ENCODE peak calls at places on chromosome 15, in five cellular contexts. H is pancreas, S is lower lobe of right lung, R is stomach, D is adrenal gland. J is an unnamed sample.

GRCh38 chr15:54097019-54097418 is 118.8 kb downstream of the UNC13C start:
- DNase-seq in H (no peak), S (no peak), R (no peak), D (no peak), J (no peak)

GRCh38 chr15:27589260-27589659 is 509.9 kb downstream of the OCA2 start:
- DNase-seq in H (peak; percentile 55), S (no peak), R (no peak), D (no peak), J (no peak)

GRCh38 chr15:70806992-70807712 is 43.8 kb upstream of the UACA start:
- DNase-seq in H (no peak), S (peak; percentile 76), R (peak; percentile 30), D (peak; percentile 54), J (peak; percentile 80)

GRCh38 chr15:41772720-41773331 is 1.5 kb upstream of the MAPKBP1 start:
- DNase-seq in H (peak; percentile 35), S (no peak), R (peak; percentile 59), D (peak; percentile 62), J (peak; percentile 55)

GRCh38 chr15:61794881-61795280 is 265.4 kb downstream of the VPS13C start:
- DNase-seq in H (no peak), S (no peak), R (no peak), D (no peak), J (no peak)

GRCh38 chr15:79265167-79265566 is 17.4 kb upstream of the ANKRD34C start:
- DNase-seq in H (no peak), S (no peak), R (peak; percentile 35), D (no peak), J (no peak)

GRCh38 chr15:70121656-70122297 is 24.1 kb upstream of the TLE3 start:
- DNase-seq in H (no peak), S (no peak), R (peak; percentile 52), D (peak; percentile 84), J (peak; percentile 91)

GRCh38 chr15:89628791-89629715 is 26.2 kb downstream of the KIF7 start:
- DNase-seq in H (no peak), S (no peak), R (no peak), D (no peak), J (no peak)

GRCh38 chr15:69522361-69522760 is 69.7 kb downstream of the RPLP1 start:
- DNase-seq in H (no peak), S (no peak), R (peak; percentile 54), D (no peak), J (no peak)

GRCh38 chr15:98952381-98952803 is 55.2 kb downstream of the PGPEP1L start:
- DNase-seq in H (peak; percentile 42), S (no peak), R (peak; percentile 59), D (no peak), J (no peak)

GRCh38 chr15:78303729-78304486 is 4.5 kb upstream of the SKIC8 start:
- DNase-seq in H (no peak), S (no peak), R (peak; percentile 20), D (no peak), J (no peak)

GRCh38 chr15:39188930-39189329 is 391.9 kb upstream of the THBS1 start:
- DNase-seq in H (no peak), S (no peak), R (no peak), D (no peak), J (no peak)

GRCh38 chr15:44489464-44489863 is 47.5 kb upstream of the EIF3J start:
- DNase-seq in H (no peak), S (no peak), R (no peak), D (no peak), J (no peak)

GRCh38 chr15:66745530-66746230 is 43.6 kb downstream of the SMAD6 start:
- DNase-seq in H (no peak), S (no peak), R (no peak), D (no peak), J (peak; percentile 9)

GRCh38 chr15:44492040-44492439 is 44.9 kb upstream of the EIF3J start:
- DNase-seq in H (no peak), S (no peak), R (no peak), D (no peak), J (no peak)

GRCh38 chr15:59473226-59473625 is 35.2 kb downstream of the FAM81A start:
- DNase-seq in H (no peak), S (no peak), R (no peak), D (no peak), J (no peak)

GRCh38 chr15:82808634-82809041 is 790 bp upstream of the WHAMM start:
- DNase-seq in H (no peak), S (no peak), R (no peak), D (no peak), J (no peak)

GRCh38 chr15:40744810-40745152 is 10.3 kb downstream of the RMDN3 start:
- DNase-seq in H (no peak), S (no peak), R (no peak), D (no peak), J (no peak)

GRCh38 chr15:27260523-27260922 is 289.5 kb downstream of the GABRG3 start:
- DNase-seq in H (no peak), S (no peak), R (no peak), D (no peak), J (no peak)

GRCh38 chr15:91234759-91235158 is 134.7 kb downstream of the SV2B start:
- DNase-seq in H (no peak), S (no peak), R (no peak), D (no peak), J (no peak)

DNA sequence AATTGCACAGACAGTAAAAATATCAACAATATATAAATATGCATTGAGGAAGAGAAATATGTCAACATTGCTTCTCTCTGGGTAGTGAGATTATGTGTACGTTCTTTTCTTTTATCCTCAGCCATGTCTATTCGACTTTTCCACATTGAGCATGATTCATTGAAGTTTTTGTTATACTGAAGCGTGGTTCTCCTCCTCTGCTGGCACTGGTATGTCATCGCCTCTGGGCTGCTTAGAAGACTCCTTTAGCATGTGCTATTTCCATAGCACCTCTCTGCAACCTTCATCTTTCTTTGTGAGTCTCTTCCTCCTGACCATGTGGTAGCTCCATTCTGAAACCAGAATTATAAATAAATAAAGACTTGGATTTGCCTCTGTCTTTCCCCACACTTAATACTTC is 65.8 kb upstream of the AKAP13 start:
- DNase-seq in H (no peak), S (no peak), R (no peak), D (no peak), J (no peak)
- TF ChIP-seq CTCF in H (no peak), S (no peak), R (no peak), D (no peak), J (no peak)

GRCh38 chr15:60777558-60777957 is 298.6 kb upstream of the ICE2 start:
- DNase-seq in H (no peak), S (no peak), R (no peak), D (no peak), J (no peak)

GRCh38 chr15:60781211-60781713 is 302.3 kb upstream of the ICE2 start:
- DNase-seq in H (no peak), S (no peak), R (no peak), D (no peak), J (no peak)

GRCh38 chr15:60782316-60782715 is 303.4 kb upstream of the ICE2 start:
- DNase-seq in H (no peak), S (no peak), R (no peak), D (no peak), J (no peak)

GRCh38 chr15:60784855-60785254 is 305.9 kb upstream of the ICE2 start:
- DNase-seq in H (no peak), S (no peak), R (no peak), D (no peak), J (no peak)

DNA sequence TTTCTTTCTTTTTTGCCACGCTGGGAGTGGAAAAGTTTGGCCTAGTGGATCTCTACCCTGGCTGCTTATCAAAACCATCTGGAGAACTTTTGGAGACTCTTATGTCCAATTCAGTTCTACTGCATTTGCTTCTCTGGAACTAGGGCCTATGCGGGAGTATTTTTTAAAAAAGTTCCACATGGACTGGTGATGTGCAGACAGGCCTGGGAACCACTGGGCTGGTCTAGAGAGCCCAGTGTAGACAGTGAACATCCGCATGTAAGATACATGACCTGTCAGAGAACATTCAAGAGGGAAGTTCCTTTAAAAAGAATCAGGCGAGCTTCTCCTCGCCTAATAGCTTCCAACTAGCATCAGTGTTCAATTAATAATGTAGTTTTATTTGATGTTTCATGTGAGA is 301.2 kb upstream of the ICE2 start:
- DNase-seq in H (no peak), S (no peak), R (no peak), D (no peak), J (no peak)
- H3K27ac ChIP-seq in H (no peak overlapping the region), S (no peak overlapping the region), R (no peak overlapping the region), D (no peak overlapping the region), J (no peak overlapping the region)

GRCh38 chr15:63815796-63816533 is 17.8 kb downstream of the HERC1 start:
- DNase-seq in H (no peak), S (no peak), R (no peak), D (no peak), J (no peak)
- H3K4me1 ChIP-seq in H (peaks cover 33% of the 10 kb centered on the region), S (peaks cover 70% of the 10 kb centered on the region), R (peaks cover 45% of the 10 kb centered on the region), D (peaks cover 2% of the 10 kb centered on the region), J (no peaks in the 10 kb centered on the region)

DNA sequence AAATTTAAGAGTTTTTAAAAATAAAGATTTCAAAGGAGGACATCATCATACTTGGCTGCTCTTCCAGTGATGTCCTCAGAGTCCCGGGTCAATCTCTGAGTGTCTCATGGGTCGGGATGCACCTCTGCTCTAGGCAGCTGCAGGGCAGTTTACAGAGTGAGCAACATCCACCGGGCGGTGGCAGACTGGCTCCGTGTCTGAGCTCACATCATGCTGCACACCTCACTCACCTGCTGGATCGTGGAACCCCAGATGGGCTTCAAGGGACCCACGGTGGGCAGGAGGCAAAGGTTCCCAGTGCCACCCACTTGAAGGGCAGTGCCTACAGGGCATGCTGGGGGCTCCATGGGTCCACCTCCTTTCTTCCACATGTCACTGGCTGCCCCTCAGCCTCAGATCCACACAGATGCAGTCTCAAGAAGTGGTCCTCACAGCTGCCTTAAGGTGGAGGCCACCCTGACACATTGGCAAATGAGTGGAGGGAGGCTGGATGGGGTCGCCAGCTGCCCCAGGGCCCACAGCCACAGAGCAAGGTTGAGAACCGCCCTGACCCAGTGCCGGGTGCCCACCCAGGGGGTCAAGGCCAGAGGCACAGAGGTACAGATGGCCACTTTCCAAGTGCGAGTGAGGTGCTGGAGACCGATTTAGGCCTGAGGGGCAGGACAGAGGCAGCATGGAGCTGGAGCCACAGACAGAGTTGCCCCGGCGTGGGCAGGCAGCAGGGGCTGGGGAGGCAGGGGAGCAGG is 25.2 kb downstream of the CYFIP1 start:
- DNase-seq in H (no peak), S (no peak), R (no peak), D (no peak), J (no peak)
- TF ChIP-seq CTCF in H (no peak), S (no peak), R (no peak), D (no peak), J (no peak)

DNA sequence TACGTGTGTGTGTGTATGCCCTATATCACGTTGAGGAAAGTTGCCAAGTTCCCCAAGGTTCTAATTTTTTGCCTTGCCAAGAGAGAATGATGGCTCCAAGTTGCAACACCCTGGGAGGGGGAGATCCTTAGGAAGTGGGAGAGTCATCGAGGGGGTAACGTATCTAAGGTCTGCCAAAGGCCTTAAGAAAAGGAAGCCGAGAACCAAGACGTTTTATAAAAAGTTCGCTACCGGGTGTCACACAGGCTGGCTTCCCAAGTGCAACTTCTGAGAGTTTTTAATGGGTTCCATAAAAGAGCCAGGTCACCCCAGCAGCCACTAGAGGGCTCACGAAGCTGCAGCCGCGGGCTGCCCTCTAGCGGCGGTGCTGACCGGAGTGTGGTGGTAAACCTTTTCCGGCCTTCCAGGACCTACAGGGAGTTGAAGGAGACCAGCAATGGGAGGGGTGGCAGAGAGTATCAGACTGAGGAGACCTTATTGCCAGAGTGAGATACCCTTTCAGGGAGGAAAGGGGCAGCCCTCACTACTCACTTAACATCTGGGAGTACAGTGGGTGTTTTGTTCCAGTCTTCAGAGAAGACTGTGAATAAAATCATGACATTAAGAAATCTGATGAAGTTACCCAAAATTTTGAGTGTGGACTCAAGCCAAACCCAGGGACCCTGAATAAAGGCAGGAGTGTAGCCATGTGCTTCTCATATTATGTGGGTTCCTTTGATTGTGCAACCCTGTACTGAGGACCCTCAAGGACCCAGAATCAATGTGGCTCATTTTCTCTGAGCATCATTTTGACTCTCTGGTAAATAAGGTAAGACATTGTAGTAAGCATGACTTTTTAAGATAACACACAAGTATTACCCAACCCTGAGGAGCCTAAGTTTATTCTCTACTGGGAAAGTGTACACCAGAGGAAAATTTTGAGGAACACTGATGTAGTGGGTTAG is 2.5 kb upstream of the RFX7 start:
- DNase-seq in H (peak; percentile 83), S (peak; percentile 93), R (peak; percentile 93), D (peak; percentile 93), J (peak; percentile 90)
- H3K27ac ChIP-seq in H (no peak overlapping the region), S (peak overlapping the region; percentile 52), R (peak overlapping the region; percentile 54), D (no peak overlapping the region), J (no peak overlapping the region)